ENCODE peak calls at places on chromosomes 12 and 14, in ten cellular contexts. U, N, K, O, Z, E, A, X, T and V are unnamed samples.

GRCh38 chr12:70815866-70816470 is 104.6 kb downstream of the PTPRR start:
- DNase-seq in U (no peak), N (no peak), K (no peak), O (no peak), Z (no peak), E (no peak), A (no peak), X (no peak), T (no peak), V (no peak)

GRCh38 chr14:102028733-102029132 is 58.1 kb downstream of the HSP90AA1 start:
- DNase-seq in U (no peak), N (no peak), K (no peak), O (no peak), Z (peak; percentile 31), E (no peak), A (peak; percentile 83), X (no peak), T (no peak), V (no peak)

GRCh38 chr12:45010051-45010450 is 40.8 kb downstream of the DBX2 start:
- DNase-seq in U (no peak), N (no peak), K (no peak), O (no peak), Z (no peak), E (no peak), A (peak; percentile 11), X (no peak), T (no peak), V (no peak)

GRCh38 chr14:58899317-58899713 is 261.6 kb downstream of the DACT1 start:
- DNase-seq in U (no peak), N (no peak), K (no peak), O (no peak), Z (no peak), E (no peak), A (peak; percentile 49), X (no peak), T (no peak), V (no peak)

GRCh38 chr14:92531151-92531873 is 17.7 kb downstream of the RIN3 start:
- DNase-seq in U (no peak), N (no peak), K (no peak), O (no peak), Z (no peak), E (no peak), A (no peak), X (no peak), T (no peak), V (peak; percentile 93)

GRCh38 chr14:24377660-24378059 is 9.7 kb downstream of the NFATC4 start:
- DNase-seq in U (no peak), N (peak; percentile 29), K (peak; percentile 11), O (no peak), Z (no peak), E (no peak), A (no peak), X (no peak), T (no peak), V (no peak)

GRCh38 chr12:13116971-13117370 is 13.5 kb upstream of the GSG1 start:
- DNase-seq in U (no peak), N (no peak), K (no peak), O (no peak), Z (no peak), E (no peak), A (no peak), X (no peak), T (no peak), V (no peak)

GRCh38 chr12:127998936-127999467 is 268.0 kb upstream of the TMEM132C start:
- DNase-seq in U (no peak), N (no peak), K (no peak), O (no peak), Z (no peak), E (no peak), A (no peak), X (no peak), T (no peak), V (no peak)

GRCh38 chr14:93041830-93042229 is 73.9 kb downstream of the ITPK1 start:
- DNase-seq in U (no peak), N (no peak), K (no peak), O (no peak), Z (no peak), E (no peak), A (no peak), X (no peak), T (no peak), V (no peak)